ENCODE peak calls at places on chromosomes 1 and 21, in six cellular contexts. S is tibial nerve, C is bronchial epithelial cell, X is cardiac muscle cell, W is body of pancreas, Z is H1. P is an unnamed sample.

GRCh38 chr1:100699744-100700143 is 19.8 kb upstream of the VCAM1 start:
- DNase-seq in S (no peak), C (peak; percentile 13), X (no peak), W (no peak), Z (no peak), P (no peak)

GRCh38 chr1:27993241-27993640 is 33.5 kb downstream of the XKR8 start:
- DNase-seq in S (no peak), C (no peak), X (peak; percentile 79), W (no peak), Z (no peak), P (no peak)

GRCh38 chr1:169595764-169596711 is 9.8 kb upstream of the F5 start:
- DNase-seq in S (no peak), C (peak; percentile 66), X (peak; percentile 62), W (no peak), Z (no peak), P (no peak)

GRCh38 chr1:48005254-48006162 is 8.3 kb upstream of the TRABD2B start:
- DNase-seq in S (no peak), C (no peak), X (no peak), W (no peak), Z (no peak), P (no peak)

GRCh38 chr1:67053785-67054759 is at the start of gene SLC35D1:
- DNase-seq in S (peak; percentile 58), C (peak; percentile 52), X (peak; percentile 74), W (peak; percentile 70), Z (peak; percentile 61), P (no peak)

GRCh38 chr1:225700164-225700740 is 47.3 kb upstream of the ENAH start:
- DNase-seq in S (peak; percentile 18), C (peak; percentile 100), X (peak; percentile 97), W (peak; percentile 18), Z (no peak), P (peak; percentile 96)

GRCh38 chr21:35232545-35233176 is 183.6 kb upstream of the RUNX1 start:
- DNase-seq in S (no peak), C (peak; percentile 38), X (peak; percentile 81), W (peak; percentile 36), Z (no peak), P (peak; percentile 84)

GRCh38 chr21:44682580-44683151 is 703 bp upstream of the KRTAP12-1 start:
- DNase-seq in S (no peak), C (no peak), X (no peak), W (no peak), Z (no peak), P (no peak)

GRCh38 chr1:13901041-13901440 is 201.1 kb downstream of the PRDM2 start:
- DNase-seq in S (peak; percentile 63), C (no peak), X (no peak), W (no peak), Z (no peak), P (no peak)

GRCh38 chr1:115495603-115496002 is 146.2 kb upstream of the VANGL1 start:
- DNase-seq in S (no peak), C (peak; percentile 50), X (no peak), W (no peak), Z (no peak), P (no peak)

GRCh38 chr1:115495111-115495510 is 146.7 kb upstream of the VANGL1 start:
- DNase-seq in S (no peak), C (no peak), X (no peak), W (no peak), Z (no peak), P (no peak)

GRCh38 chr1:115499253-115499652 is 142.5 kb upstream of the VANGL1 start:
- DNase-seq in S (no peak), C (no peak), X (no peak), W (no peak), Z (no peak), P (no peak)

GRCh38 chr1:115493834-115494233 is 147.9 kb upstream of the VANGL1 start:
- DNase-seq in S (no peak), C (no peak), X (no peak), W (no peak), Z (no peak), P (no peak)

DNA sequence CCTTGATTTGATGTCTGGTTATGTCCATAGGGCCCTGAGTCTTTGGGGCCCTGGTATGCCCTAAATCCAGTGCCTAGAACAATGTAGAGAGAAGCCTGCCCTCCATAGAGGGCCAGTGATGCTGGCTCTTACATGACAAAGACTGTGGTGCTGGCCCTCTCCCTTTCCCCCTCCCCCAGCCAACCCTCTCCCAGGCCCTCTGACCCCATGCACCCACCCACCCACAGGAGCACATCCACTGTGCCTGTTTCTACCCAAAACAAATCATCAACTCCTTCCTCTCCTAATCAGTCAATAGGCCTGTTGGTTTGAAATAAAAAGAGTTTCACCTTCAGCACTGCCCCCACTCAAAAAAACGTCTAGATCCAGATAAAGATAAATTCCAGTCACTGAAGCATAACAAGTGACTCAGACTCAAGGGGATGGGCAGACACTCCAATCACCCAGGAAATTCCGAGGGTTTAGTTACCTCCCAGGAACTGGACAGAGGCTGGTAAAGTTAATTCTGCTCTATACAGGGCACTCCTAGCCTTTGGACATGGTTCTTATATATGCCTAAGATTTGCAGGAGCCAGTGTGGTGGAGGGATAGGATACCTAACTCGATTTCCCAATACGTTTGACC is 144.8 kb upstream of the VANGL1 start:
- DNase-seq in S (no peak), C (peak; percentile 87), X (peak; percentile 17), W (no peak), Z (no peak), P (no peak)
- H3K4me3 ChIP-seq in S (no peak overlapping the region), C (no peak overlapping the region), X (no peak overlapping the region), W (no peak overlapping the region), Z (no peak overlapping the region), P (no peak overlapping the region)

DNA sequence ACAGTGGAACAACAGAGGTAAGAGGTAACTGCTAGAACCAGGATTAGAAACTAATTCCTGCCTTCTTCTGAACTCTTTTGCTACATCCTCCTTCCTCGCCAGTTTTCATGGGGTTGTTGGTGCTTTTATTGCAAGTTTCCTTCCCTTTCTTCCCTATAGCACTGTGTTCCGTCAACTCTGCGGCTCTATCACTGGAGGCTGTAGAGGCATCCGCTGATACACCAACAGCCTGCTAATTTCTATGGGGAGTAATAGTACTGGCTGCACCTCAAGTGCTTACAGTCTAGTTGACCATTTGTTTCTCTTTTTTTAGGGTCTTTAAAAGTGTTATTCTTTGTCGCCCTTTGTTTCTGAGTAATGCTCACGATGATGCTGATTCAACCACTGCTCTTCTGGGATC is 781 bp downstream of the MIS18A start:
- DNase-seq in S (no peak), C (peak; percentile 8), X (no peak), W (no peak), Z (no peak), P (no peak)
- H3K4me3 ChIP-seq in S (peak overlapping the region; percentile 99), C (peak overlapping the region; percentile 72), X (peak overlapping the region; percentile 60), W (no peak overlapping the region), Z (peak overlapping the region; percentile 96), P (peak overlapping the region; percentile 87)

GRCh38 chr1:207753611-207754010 is 1.8 kb downstream of the CD46 start:
- DNase-seq in S (no peak), C (no peak), X (no peak), W (no peak), Z (no peak), P (no peak)
- H3K4me3 ChIP-seq in S (no peak overlapping the region), C (peak overlapping the region; percentile 65), X (peak overlapping the region; percentile 82), W (no peak overlapping the region), Z (peak overlapping the region; percentile 98), P (peak overlapping the region; percentile 90)

GRCh38 chr1:155061381-155062150 is 2.0 kb upstream of the EFNA4 start:
- DNase-seq in S (peak; percentile 96), C (peak; percentile 74), X (peak; percentile 89), W (peak; percentile 87), Z (no peak), P (peak; percentile 84)
- H3K4me3 ChIP-seq in S (no peak overlapping the region), C (no peak overlapping the region), X (no peak overlapping the region), W (no peak overlapping the region), Z (peak overlapping the region; percentile 83), P (no peak overlapping the region)

GRCh38 chr21:41061701-41062100 is 106.3 kb upstream of the BACE2 start:
- DNase-seq in S (no peak), C (no peak), X (no peak), W (no peak), Z (no peak), P (no peak)
- H3K4me3 ChIP-seq in S (no peak overlapping the region), C (no peak overlapping the region), X (no peak overlapping the region), W (no peak overlapping the region), Z (no peak overlapping the region), P (no peak overlapping the region)

GRCh38 chr1:186178426-186179043 is 196.5 kb downstream of the TPR start:
- DNase-seq in S (no peak), C (peak; percentile 98), X (no peak), W (no peak), Z (no peak), P (no peak)
- H3K4me3 ChIP-seq in S (no peak overlapping the region), C (no peak overlapping the region), X (no peak overlapping the region), W (no peak overlapping the region), Z (no peak overlapping the region), P (no peak overlapping the region)